ENCODE peak calls at places on chromosomes 13 and 19, in eight cellular contexts. I, Y, A, S, B, M, Z and Q are unnamed samples.

GRCh38 chr13:101408154-101408553 is 8.2 kb downstream of the NALCN start:
- DNase-seq in S (no peak), A (no peak), B (no peak), I (no peak), Z (no peak), Y (no peak), M (no peak), Q (no peak)

GRCh38 chr19:5788422-5788821 is 2.5 kb downstream of the DUS3L start:
- DNase-seq in I (no peak), A (no peak), Z (no peak), Y (no peak), B (no peak), M (no peak), S (no peak), Q (no peak)

GRCh38 chr13:43054803-43055802 is 31.7 kb downstream of the DNAJC15 start:
- DNase-seq in Y (peak), S (peak), A (peak), M (peak), B (no peak), I (peak), Z (no peak), Q (no peak)

GRCh38 chr19:54178581-54179261 is 5.8 kb upstream of the TMC4 start:
- DNase-seq in B (peak), Z (no peak), I (no peak), Y (no peak), A (no peak), M (peak), S (no peak), Q (no peak)

GRCh38 chr13:51731759-51732158 is 72.2 kb downstream of the DHRS12 start:
- DNase-seq in Y (peak), M (no peak), S (no peak), I (peak), A (no peak), Z (no peak), B (no peak), Q (no peak)

GRCh38 chr13:27988520-27988919 is at the start of gene URAD:
- DNase-seq in B (no peak), M (no peak), Z (no peak), Y (no peak), I (no peak), S (no peak), A (no peak), Q (no peak)

GRCh38 chr13:49220035-49220855 is at the start of gene MLNR:
- DNase-seq in S (peak), M (peak), A (no peak), Z (peak), I (no peak), Y (no peak), B (peak), Q (no peak)

GRCh38 chr13:89514534-89515312 is 1832.8 kb upstream of the MIR17HG start:
- DNase-seq in S (no peak), A (peak), I (peak), Z (no peak), B (no peak), Y (peak), M (peak), Q (no peak)

GRCh38 chr13:40565282-40566148 is 100.9 kb downstream of the FOXO1 start:
- DNase-seq in S (no peak), Z (no peak), B (no peak), I (no peak), Y (no peak), M (no peak), A (no peak), Q (no peak)

GRCh38 chr13:23899555-23899954 is 2.3 kb upstream of the C1QTNF9B start:
- DNase-seq in B (peak), Y (peak), A (peak), S (peak), M (no peak), I (peak), Z (no peak), Q (no peak)

GRCh38 chr13:110055089-110055488 is 251.9 kb downstream of the COL4A1 start:
- DNase-seq in M (no peak), B (no peak), S (peak), A (no peak), Y (peak), Z (no peak), I (peak), Q (no peak)

GRCh38 chr13:48600374-48601364 is 53.1 kb upstream of the CYSLTR2 start:
- DNase-seq in B (no peak), M (no peak), I (peak), Z (no peak), Y (peak), S (no peak), A (peak), Q (peak)

GRCh38 chr19:7888145-7888825 is at the start of gene LRRC8E:
- DNase-seq in B (peak), S (no peak), Z (no peak), I (peak), M (peak), Y (peak), A (peak), Q (no peak)

GRCh38 chr19:17327068-17327653 is 7.5 kb downstream of the ANO8 start:
- DNase-seq in B (no peak), Z (no peak), M (no peak), Y (no peak), I (no peak), A (no peak), S (no peak), Q (no peak)

GRCh38 chr19:17328517-17329060 is 6.1 kb downstream of the ANO8 start:
- DNase-seq in S (no peak), Z (no peak), Y (no peak), B (no peak), A (peak), I (no peak), M (peak), Q (no peak)

GRCh38 chr19:17329061-17329767 is 5.4 kb downstream of the ANO8 start:
- DNase-seq in I (no peak), M (peak), Y (no peak), Z (no peak), B (no peak), S (no peak), A (no peak), Q (no peak)

GRCh38 chr19:17326595-17326966 is 8.1 kb downstream of the ANO8 start:
- DNase-seq in B (no peak), Z (no peak), I (no peak), Y (no peak), M (no peak), A (no peak), S (no peak), Q (no peak)

DNA sequence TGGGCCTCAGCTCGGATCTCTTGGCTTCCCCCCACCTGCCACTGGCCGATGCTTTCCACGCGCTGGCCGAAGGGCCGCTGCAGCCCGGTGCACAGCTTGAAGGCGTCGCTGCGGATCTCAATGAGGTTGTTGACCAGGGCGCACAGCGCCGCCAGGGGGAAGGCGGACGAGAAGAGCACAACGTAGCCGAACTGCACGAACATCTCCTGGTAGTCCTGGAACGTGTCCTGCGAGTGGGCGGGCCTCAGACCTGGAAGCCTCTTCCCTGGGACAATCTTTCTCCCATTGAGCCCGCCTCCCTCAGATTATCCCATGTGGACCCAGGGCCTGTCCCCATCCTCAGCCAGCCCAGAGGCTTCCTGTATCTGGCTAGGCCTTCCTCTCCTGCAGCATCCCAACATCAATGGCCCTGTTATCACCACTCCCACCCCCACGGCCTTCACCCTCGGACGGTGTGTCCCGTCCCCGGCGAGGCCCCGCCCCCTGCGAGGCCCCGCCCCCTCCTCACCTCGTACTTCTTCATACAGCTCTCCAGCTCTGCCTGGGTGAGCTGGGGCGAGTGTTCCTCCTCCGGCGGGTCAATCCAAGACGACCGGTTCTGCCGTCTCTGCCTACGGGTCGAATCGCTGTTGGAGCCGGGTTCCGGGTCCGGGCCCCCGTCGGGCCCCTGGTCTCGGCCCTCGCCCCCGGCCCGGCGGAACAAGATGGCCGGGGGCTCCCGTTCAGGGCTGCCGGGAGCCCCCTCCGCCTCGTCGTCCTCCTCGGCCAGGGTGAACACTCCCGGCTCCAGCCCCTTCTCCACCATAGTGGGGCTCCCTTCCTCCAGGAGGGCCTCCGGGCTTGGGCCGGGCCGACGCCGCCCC is 6.8 kb downstream of the ANO8 start:
- DNase-seq in Z (peak), M (peak), B (peak), I (peak), S (peak), Y (no peak), A (peak), Q (no peak)
- TF ChIP-seq CTCF in Z (no peak), M (peak), B (no peak), I (peak), S (no peak), Y (no peak), A (peak), Q (no peak)

GRCh38 chr19:2261438-2262172 is 5.4 kb upstream of the JSRP1 start:
- DNase-seq in I (peak), M (peak), A (no peak), Y (no peak), B (peak), S (peak), Z (no peak), Q (no peak)
- TF ChIP-seq CTCF in I (peak), M (peak), A (peak), Y (peak), B (peak), S (peak), Z (peak), Q (peak)

GRCh38 chr19:43751466-43752220 is 3.1 kb downstream of the SMG9 start:
- DNase-seq in S (peak), B (no peak), A (no peak), Z (no peak), I (no peak), M (no peak), Y (peak), Q (no peak)
- TF ChIP-seq CTCF in S (no peak), B (no peak), A (no peak), Z (no peak), I (no peak), M (no peak), Y (no peak), Q (no peak)

GRCh38 chr19:45677351-45678230 is 9.6 kb downstream of the GIPR start:
- DNase-seq in M (peak), I (peak), Z (peak), Y (peak), A (peak), B (peak), S (peak), Q (no peak)
- TF ChIP-seq CTCF in M (no peak), I (peak), Z (no peak), Y (no peak), A (no peak), B (peak), S (peak), Q (peak)

GRCh38 chr13:34721631-34722144 is 220.4 kb upstream of the NBEA start:
- DNase-seq in I (no peak), B (no peak), Z (no peak), Y (no peak), S (no peak), M (no peak), A (no peak), Q (no peak)
- TF ChIP-seq CTCF in I (no peak), B (no peak), Z (no peak), Y (no peak), S (no peak), M (no peak), A (no peak), Q (no peak)

DNA sequence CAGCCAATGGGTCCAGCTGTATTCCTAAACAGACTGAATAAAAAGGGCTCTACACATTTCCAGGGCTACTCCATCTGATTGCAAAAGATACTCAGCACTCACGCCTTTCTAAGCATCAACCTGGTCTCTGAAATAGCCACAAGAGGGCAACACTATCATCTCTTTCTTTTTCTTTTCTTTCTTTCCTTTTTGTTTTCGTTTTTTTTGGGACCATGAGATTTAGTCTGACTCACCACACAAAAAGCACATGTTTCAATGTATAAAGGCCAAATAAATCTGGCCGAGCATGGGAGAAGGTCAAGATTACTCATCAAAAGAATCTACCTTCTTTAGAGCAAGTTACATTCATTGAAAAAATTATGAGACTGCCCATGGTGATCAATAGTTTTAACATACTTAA is 805.6 kb upstream of the ARGLU1 start:
- DNase-seq in M (no peak), B (no peak), A (no peak), I (peak), S (no peak), Z (no peak), Y (peak), Q (peak)
- TF ChIP-seq CTCF in M (no peak), B (peak), A (peak), I (peak), S (peak), Z (peak), Y (peak), Q (peak)

DNA sequence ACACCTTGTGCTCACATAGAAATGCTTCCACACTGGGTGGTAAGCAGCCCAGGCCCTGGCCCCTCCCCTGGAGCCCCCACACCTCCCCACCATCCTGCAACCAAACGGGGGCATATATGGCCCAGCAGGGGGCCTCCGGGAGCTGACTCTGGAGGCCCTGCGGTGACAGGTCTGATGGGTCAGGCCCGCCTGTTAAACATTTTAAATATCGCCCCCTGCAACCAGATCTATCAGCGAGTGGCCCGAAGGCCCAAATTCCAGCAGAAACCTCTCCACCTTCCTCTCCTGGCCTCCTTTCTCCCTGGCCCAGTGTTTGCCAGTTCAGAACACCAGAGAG is 48.0 kb upstream of the KATNAL1 start:
- DNase-seq in I (no peak), S (peak), Z (peak), B (peak), A (peak), Y (no peak), M (peak), Q (no peak)
- TF ChIP-seq CTCF in I (peak), S (peak), Z (peak), B (peak), A (peak), Y (peak), M (no peak), Q (no peak)

GRCh38 chr13:95552208-95552538 is 347 bp upstream of the CLDN10 start:
- DNase-seq in Z (no peak), Y (no peak), B (no peak), S (no peak), M (no peak), I (no peak), A (no peak), Q (no peak)

GRCh38 chr13:95556981-95557380 is 4.5 kb downstream of the CLDN10 start:
- DNase-seq in B (no peak), M (no peak), A (no peak), I (no peak), Y (no peak), S (no peak), Z (no peak), Q (no peak)

GRCh38 chr13:95553271-95553588 is 710 bp downstream of the CLDN10 start:
- DNase-seq in Z (no peak), S (no peak), Y (no peak), M (no peak), I (no peak), B (no peak), A (no peak), Q (no peak)

GRCh38 chr13:95553614-95554385 is 1.3 kb downstream of the CLDN10 start:
- DNase-seq in Z (peak), B (no peak), S (no peak), M (peak), Y (no peak), A (peak), I (no peak), Q (no peak)

DNA sequence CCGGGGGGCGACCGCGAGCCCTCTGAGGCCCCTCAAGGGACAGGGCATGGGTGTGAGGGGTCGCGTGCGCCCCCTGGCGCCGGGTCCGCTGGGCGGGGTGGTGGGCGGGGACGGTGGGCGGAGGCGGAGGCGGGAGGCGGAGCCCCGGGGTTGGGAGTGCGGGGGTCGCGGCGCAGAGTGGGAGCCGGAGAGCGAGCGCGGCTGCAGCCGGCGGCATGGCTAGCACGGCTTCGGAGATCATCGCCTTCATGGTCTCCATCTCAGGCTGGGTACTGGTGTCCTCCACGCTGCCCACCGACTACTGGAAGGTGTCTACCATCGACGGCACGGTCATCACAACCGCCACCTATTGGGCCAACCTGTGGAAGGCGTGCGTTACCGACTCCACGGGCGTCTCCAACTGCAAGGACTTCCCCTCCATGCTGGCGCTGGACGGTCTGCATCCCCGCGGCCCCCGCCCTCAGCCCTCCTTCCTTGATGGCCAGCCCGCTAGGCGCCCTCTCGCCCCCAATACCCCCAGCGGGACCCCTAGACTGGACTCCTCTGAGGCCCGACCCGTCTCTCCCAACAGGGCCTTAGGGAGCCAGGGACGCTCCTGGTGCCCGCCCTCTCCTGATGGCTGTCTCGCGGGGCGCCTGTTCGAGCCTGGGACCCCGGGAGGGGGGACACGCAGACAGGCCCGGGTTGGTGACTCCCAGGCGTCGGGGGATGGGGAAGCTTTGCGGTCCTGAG is at the start of gene CLDN10:
- DNase-seq in A (peak), B (peak), Y (no peak), Z (peak), I (no peak), S (no peak), M (peak), Q (no peak)
- TF ChIP-seq CTCF in A (peak), B (peak), Y (no peak), Z (no peak), I (no peak), S (peak), M (peak), Q (no peak)